ENCODE peak calls at places on chromosomes 16 and 17, in eight cellular contexts. W is fibroblast of pulmonary artery; U is mesenchymal stem cell; C is cardiac fibroblast; P is AG04450; G is body of pancreas; S is CD4-positive, alpha-beta memory T cell; E is PC-3. N is an unnamed sample.

GRCh38 chr17:78442648-78443128 is 64.2 kb downstream of the PGS1 start:
- DNase-seq in P (peak; percentile 34), E (no peak), G (peak; percentile 85), C (peak; percentile 74), W (peak; percentile 94), S (no peak), U (peak; percentile 56), N (no peak)

GRCh38 chr17:53462393-53462811 is 360.3 kb upstream of the KIF2B start:
- DNase-seq in S (no peak), G (no peak), W (peak; percentile 45), P (no peak), U (peak; percentile 39), E (peak; percentile 65), C (peak; percentile 22), N (peak; percentile 61)

GRCh38 chr17:56834380-56835258 is 668 bp downstream of the DGKE start:
- DNase-seq in C (peak; percentile 11), U (peak; percentile 61), P (no peak), S (peak; percentile 70), G (peak; percentile 64), E (peak; percentile 70), W (peak; percentile 24), N (peak; percentile 49)

GRCh38 chr16:84367750-84368320 is 503 bp upstream of the ATP2C2 start:
- DNase-seq in S (no peak), G (no peak), P (no peak), C (no peak), U (no peak), E (no peak), W (no peak), N (peak; percentile 19)

GRCh38 chr16:86798247-86799041 is 220.1 kb downstream of the FOXL1 start:
- DNase-seq in E (peak; percentile 31), C (peak; percentile 4), U (no peak), S (no peak), P (no peak), G (no peak), W (no peak), N (peak; percentile 29)

GRCh38 chr17:17685775-17686291 is 4.6 kb downstream of the RAI1 start:
- DNase-seq in W (peak; percentile 70), U (peak; percentile 95), G (peak; percentile 33), C (peak; percentile 69), P (peak; percentile 68), E (peak; percentile 93), S (no peak), N (peak; percentile 83)

GRCh38 chr16:13223666-13224065 is 322.3 kb downstream of the SHISA9 start:
- DNase-seq in E (no peak), S (no peak), P (no peak), W (no peak), U (no peak), G (no peak), C (no peak), N (no peak)

GRCh38 chr17:77616243-77616731 is 342.2 kb upstream of the TNRC6C start:
- DNase-seq in P (no peak), W (peak; percentile 10), G (no peak), U (no peak), S (no peak), E (peak; percentile 80), C (no peak), N (peak; percentile 77)

GRCh38 chr17:488993-489757 is 136.6 kb upstream of the RPH3AL start:
- DNase-seq in C (no peak), W (peak; percentile 32), E (no peak), P (no peak), G (no peak), S (no peak), U (peak; percentile 61), N (peak; percentile 32)

GRCh38 chr16:23679274-23679985 is 741 bp downstream of the PLK1 start:
- DNase-seq in W (peak; percentile 42), C (peak; percentile 27), G (no peak), E (peak; percentile 37), S (no peak), P (no peak), U (peak; percentile 74), N (peak; percentile 38)

GRCh38 chr16:85296859-85297698 is 184.8 kb upstream of the CIBAR2 start:
- DNase-seq in U (peak; percentile 61), C (peak; percentile 27), S (no peak), G (peak; percentile 54), P (no peak), W (peak; percentile 22), E (peak; percentile 49), N (peak; percentile 50)

GRCh38 chr17:64115871-64116534 is 13.9 kb downstream of the ERN1 start:
- DNase-seq in S (no peak), E (peak; percentile 95), G (peak; percentile 80), C (peak; percentile 93), U (peak; percentile 84), P (peak; percentile 65), W (peak; percentile 93), N (peak; percentile 92)

GRCh38 chr16:28923231-28923587 is 1.8 kb downstream of the RABEP2 start:
- DNase-seq in P (no peak), G (no peak), E (no peak), W (no peak), C (no peak), U (no peak), S (no peak), N (no peak)

GRCh38 chr16:46923513-46924295 is 39.5 kb downstream of the GPT2 start:
- DNase-seq in P (no peak), E (no peak), C (no peak), G (no peak), W (no peak), U (no peak), S (no peak), N (no peak)

GRCh38 chr16:66290431-66290830 is 76.1 kb upstream of the CDH5 start:
- DNase-seq in P (no peak), C (no peak), S (no peak), E (no peak), W (no peak), G (no peak), U (no peak), N (no peak)

GRCh38 chr17:71472809-71473789 is 647.7 kb upstream of the SOX9 start:
- DNase-seq in W (peak; percentile 76), E (peak; percentile 87), U (peak; percentile 58), G (peak; percentile 48), S (no peak), P (peak; percentile 42), C (peak; percentile 68), N (peak; percentile 77)

GRCh38 chr16:8644151-8644512 is 22.6 kb downstream of the METTL22 start:
- DNase-seq in C (no peak), S (no peak), P (no peak), E (no peak), U (no peak), G (peak; percentile 34), W (no peak), N (no peak)

GRCh38 chr16:4373909-4374742 is 2.5 kb downstream of the VASN start:
- DNase-seq in C (peak; percentile 92), W (peak; percentile 96), E (peak; percentile 48), G (peak; percentile 79), U (peak; percentile 94), S (no peak), P (peak; percentile 93), N (peak; percentile 76)

GRCh38 chr16:29807426-29808218 is 1.3 kb downstream of the MAZ start:
- DNase-seq in W (peak; percentile 95), G (peak; percentile 87), U (peak; percentile 96), C (peak; percentile 96), S (peak; percentile 89), P (peak; percentile 76), E (peak; percentile 78), N (peak; percentile 94)

GRCh38 chr17:81111066-81111465 is 54.2 kb upstream of the PVALEF start:
- DNase-seq in P (no peak), W (no peak), C (no peak), S (no peak), E (no peak), G (no peak), U (no peak), N (no peak)

GRCh38 chr17:9790889-9791876 is at the start of gene DHRS7C:
- DNase-seq in G (no peak), P (no peak), W (no peak), U (no peak), E (no peak), C (no peak), S (no peak), N (no peak)

GRCh38 chr17:5582177-5582885 is 2.0 kb downstream of the NLRP1 start:
- DNase-seq in G (no peak), E (no peak), U (no peak), S (no peak), P (no peak), C (no peak), W (no peak), N (peak; percentile 84)

GRCh38 chr17:49748791-49749190 is 15.1 kb downstream of the FAM117A start:
- DNase-seq in C (no peak), E (no peak), P (no peak), S (peak; percentile 80), G (no peak), W (no peak), U (no peak), N (no peak)

GRCh38 chr17:58570758-58571157 is 56.3 kb upstream of the MTMR4 start:
- DNase-seq in U (no peak), S (no peak), C (no peak), E (no peak), P (no peak), G (no peak), W (no peak), N (no peak)

GRCh38 chr17:49315974-49316570 is 46.0 kb downstream of the ZNF652 start:
- DNase-seq in W (no peak), G (no peak), C (peak; percentile 47), P (no peak), E (peak; percentile 60), S (no peak), U (peak; percentile 9), N (no peak)

GRCh38 chr17:50270430-50271172 is 3.7 kb upstream of the TMEM92 start:
- DNase-seq in S (no peak), G (no peak), P (peak; percentile 63), E (no peak), W (peak; percentile 68), C (peak; percentile 78), U (peak; percentile 89), N (no peak)

GRCh38 chr16:78608305-78608776 is 508.9 kb downstream of the WWOX start:
- DNase-seq in P (no peak), S (no peak), U (peak; percentile 84), G (peak; percentile 6), C (no peak), E (no peak), W (no peak), N (no peak)

GRCh38 chr16:75580-76501 is 2.2 kb upstream of the MPG start:
- DNase-seq in C (peak; percentile 88), G (peak; percentile 73), E (no peak), U (peak; percentile 94), S (no peak), W (peak; percentile 92), P (no peak), N (peak; percentile 41)
- H3K4me3 ChIP-seq in C (no peak overlapping the region), G (no peak overlapping the region), E (peak overlapping the region; percentile 84), U (no peak overlapping the region), S (no peak overlapping the region), W (no peak overlapping the region), P (peak overlapping the region; percentile 25), N (no peak overlapping the region)

GRCh38 chr16:10183606-10183959 is 1.4 kb upstream of the GRIN2A start:
- DNase-seq in G (no peak), E (no peak), W (no peak), C (no peak), P (no peak), U (no peak), S (no peak), N (no peak)
- H3K4me3 ChIP-seq in G (no peak overlapping the region), E (no peak overlapping the region), W (no peak overlapping the region), C (no peak overlapping the region), P (no peak overlapping the region), U (no peak overlapping the region), S (no peak overlapping the region), N (no peak overlapping the region)

GRCh38 chr16:57188711-57189002 is 2.5 kb downstream of the RSPRY1 start:
- DNase-seq in U (no peak), G (no peak), W (no peak), E (no peak), P (no peak), S (no peak), C (no peak), N (no peak)
- H3K4me3 ChIP-seq in U (no peak overlapping the region), G (no peak overlapping the region), W (no peak overlapping the region), E (peak overlapping the region; percentile 99), P (no peak overlapping the region), S (no peak overlapping the region), C (no peak overlapping the region), N (no peak overlapping the region)

GRCh38 chr17:39652635-39653315 is 12.4 kb upstream of the TCAP start:
- DNase-seq in S (no peak), P (no peak), C (no peak), U (no peak), G (no peak), E (no peak), W (peak; percentile 15), N (no peak)
- H3K4me3 ChIP-seq in S (no peak overlapping the region), P (no peak overlapping the region), C (no peak overlapping the region), U (no peak overlapping the region), G (no peak overlapping the region), E (no peak overlapping the region), W (no peak overlapping the region), N (no peak overlapping the region)

N was measured in epithelial cell of esophagus.